ENCODE peak calls at places on chromosomes 7 and 10, in ten cellular contexts. F is spleen; P is uterus; Z is CD4-positive, alpha-beta memory T cell; G is WERI-Rb-1; X is cardiac muscle cell; H is IMR-90; U is pancreas; J is GM23338; B is fibroblast of lung. D is an unnamed sample.

GRCh38 chr7:2314209-2314955 is at the start of gene SNX8:
- DNase-seq in F (peak), P (peak), Z (peak), G (peak), X (peak), H (peak), U (peak), J (peak), B (peak), D (peak)

GRCh38 chr10:91602449-91602848 is 30.4 kb downstream of the PPP1R3C start:
- DNase-seq in F (no peak), P (no peak), Z (no peak), G (no peak), X (no peak), H (no peak), U (no peak), J (no peak), B (no peak), D (no peak)

GRCh38 chr10:133324198-133324792 is 12.4 kb downstream of the CALY start:
- DNase-seq in F (peak), P (no peak), Z (peak), G (peak), X (peak), H (peak), U (peak), J (peak), B (peak), D (no peak)

GRCh38 chr7:49023345-49024330 is 99.3 kb downstream of the CDC14C start:
- DNase-seq in F (no peak), P (no peak), Z (no peak), G (no peak), X (no peak), H (no peak), U (no peak), J (peak), B (no peak), D (no peak)

GRCh38 chr10:54843085-54843646 is 42.1 kb upstream of the PCDH15 start:
- DNase-seq in F (no peak), P (no peak), Z (no peak), G (no peak), X (no peak), H (no peak), U (no peak), J (no peak), B (no peak), D (no peak)

GRCh38 chr7:151442776-151443496 is 3.0 kb upstream of the CRYGN start:
- DNase-seq in F (peak), P (peak), Z (no peak), G (no peak), X (peak), H (no peak), U (no peak), J (no peak), B (no peak), D (no peak)

GRCh38 chr7:17054836-17055235 is 173.1 kb upstream of the AGR3 start:
- DNase-seq in F (no peak), P (no peak), Z (no peak), G (no peak), X (no peak), H (no peak), U (no peak), J (no peak), B (no peak), D (no peak)

GRCh38 chr7:43649755-43650274 is 66.9 kb downstream of the STK17A start:
- DNase-seq in F (peak), P (no peak), Z (peak), G (no peak), X (no peak), H (peak), U (no peak), J (no peak), B (no peak), D (no peak)

GRCh38 chr10:79070611-79071534 is 2.1 kb downstream of the ZMIZ1 start:
- DNase-seq in F (peak), P (peak), Z (no peak), G (peak), X (peak), H (peak), U (peak), J (peak), B (peak), D (peak)

GRCh38 chr7:76108540-76109233 is 60.8 kb downstream of the MDH2 start:
- DNase-seq in F (no peak), P (peak), Z (no peak), G (no peak), X (peak), H (peak), U (peak), J (no peak), B (no peak), D (no peak)
- H3K27ac ChIP-seq in F (no peak), P (no peak), Z (no peak), G (no peak), X (no peak), H (no peak), U (peak), J (no peak), B (no peak), D (peak)

DNA sequence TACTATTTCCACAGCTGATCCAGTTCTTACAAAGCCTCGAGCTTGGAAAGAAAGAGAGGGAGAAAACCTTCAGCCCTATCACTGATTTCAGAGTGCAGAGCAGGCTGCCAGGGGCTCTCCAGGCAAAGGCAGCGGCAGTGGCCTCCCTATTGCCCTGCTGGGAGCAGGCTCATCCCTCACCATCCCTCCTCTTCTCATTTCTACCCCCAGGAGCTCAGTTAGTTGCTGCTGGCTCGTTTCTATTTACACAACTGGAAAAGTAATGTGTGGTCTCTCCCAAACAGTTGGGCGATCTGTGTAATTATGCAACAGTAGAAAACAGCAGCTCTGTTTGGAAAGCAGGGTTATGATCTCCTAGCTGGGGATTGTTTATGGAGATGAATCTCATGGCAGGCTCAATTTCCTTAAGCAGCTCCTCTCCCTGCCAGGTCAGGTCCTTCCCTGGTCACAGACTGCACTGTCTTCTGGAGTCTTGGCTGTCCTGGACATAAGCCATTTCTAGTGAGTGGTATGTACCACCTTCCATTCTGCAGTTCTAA is 28.7 kb upstream of the TNS3 start:
- DNase-seq in F (no peak), P (peak), Z (no peak), G (no peak), X (peak), H (peak), U (no peak), J (no peak), B (peak), D (no peak)
- H3K27ac ChIP-seq in F (peak), P (peak), Z (no peak), G (no peak), X (no peak), H (peak), U (peak), J (no peak), B (peak), D (no peak)

DNA sequence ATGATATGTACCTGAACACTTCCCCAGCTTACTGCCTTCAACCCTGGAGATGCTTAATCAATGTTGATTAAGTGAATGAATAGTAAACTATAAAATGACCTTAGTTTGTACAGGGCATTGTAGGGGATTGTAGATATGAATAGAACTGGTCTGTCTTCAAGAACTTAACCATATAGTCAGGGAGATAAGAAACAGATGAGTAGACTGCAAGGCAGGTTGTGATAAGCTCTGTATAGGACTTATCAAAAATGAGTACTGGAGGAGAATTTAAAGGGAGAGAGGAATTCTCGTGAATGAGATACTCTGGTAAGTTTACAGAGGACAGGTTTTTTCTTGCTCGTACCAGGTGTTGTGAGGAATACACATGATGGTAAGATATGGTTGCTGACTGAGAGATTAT is 27.6 kb downstream of the SGPL1 start:
- DNase-seq in F (no peak), P (no peak), Z (no peak), G (no peak), X (no peak), H (no peak), U (no peak), J (no peak), B (no peak), D (no peak)
- H3K27ac ChIP-seq in F (no peak), P (no peak), Z (no peak), G (no peak), X (peak), H (no peak), U (no peak), J (no peak), B (no peak), D (no peak)

GRCh38 chr7:84638339-84638697 is 443.7 kb upstream of the SEMA3A start:
- DNase-seq in F (no peak), P (no peak), Z (no peak), G (no peak), X (no peak), H (no peak), U (no peak), J (no peak), B (no peak), D (no peak)
- H3K27ac ChIP-seq in F (no peak), P (no peak), Z (no peak), G (no peak), X (peak), H (peak), U (no peak), J (no peak), B (peak), D (peak)

GRCh38 chr10:17001297-17001744 is 128.3 kb downstream of the CUBN start:
- DNase-seq in F (no peak), P (peak), Z (no peak), G (no peak), X (no peak), H (no peak), U (no peak), J (no peak), B (peak), D (no peak)
- H3K27ac ChIP-seq in F (peak), P (peak), Z (peak), G (no peak), X (no peak), H (no peak), U (no peak), J (no peak), B (peak), D (no peak)

DNA sequence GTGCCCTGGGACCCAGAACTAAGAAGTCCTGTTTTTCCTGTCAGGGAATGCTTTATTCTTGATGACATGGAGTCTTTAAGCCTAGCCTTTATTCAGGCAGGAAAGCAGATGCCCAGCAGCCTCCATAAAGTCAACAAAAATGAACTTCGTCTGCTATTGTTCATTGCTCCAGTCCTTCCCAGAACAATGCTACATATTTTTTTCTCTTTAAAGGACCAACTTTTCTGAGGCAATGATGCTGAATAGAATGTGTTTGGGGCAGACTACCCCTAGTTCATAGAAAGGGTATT is 47.6 kb upstream of the PDCD4 start:
- DNase-seq in F (no peak), P (no peak), Z (no peak), G (no peak), X (no peak), H (no peak), U (no peak), J (no peak), B (no peak), D (no peak)
- H3K27ac ChIP-seq in F (no peak), P (peak), Z (no peak), G (no peak), X (peak), H (no peak), U (peak), J (no peak), B (no peak), D (no peak)

GRCh38 chr7:157391036-157391710 is 54.4 kb downstream of the DNAJB6 start:
- DNase-seq in F (no peak), P (no peak), Z (no peak), G (no peak), X (no peak), H (no peak), U (no peak), J (no peak), B (no peak), D (no peak)

GRCh38 chr7:157392256-157393037 is 55.6 kb downstream of the DNAJB6 start:
- DNase-seq in F (no peak), P (no peak), Z (no peak), G (no peak), X (no peak), H (no peak), U (no peak), J (no peak), B (no peak), D (no peak)

GRCh38 chr7:157386979-157387800 is 50.4 kb downstream of the DNAJB6 start:
- DNase-seq in F (peak), P (peak), Z (peak), G (peak), X (peak), H (peak), U (peak), J (peak), B (peak), D (no peak)

GRCh38 chr7:157394246-157395191 is 57.7 kb downstream of the DNAJB6 start:
- DNase-seq in F (no peak), P (no peak), Z (no peak), G (no peak), X (no peak), H (peak), U (no peak), J (no peak), B (peak), D (no peak)

GRCh38 chr7:157389951-157390730 is 53.3 kb downstream of the DNAJB6 start:
- DNase-seq in F (peak), P (no peak), Z (peak), G (no peak), X (peak), H (no peak), U (no peak), J (no peak), B (peak), D (no peak)
- H3K27ac ChIP-seq in F (peak), P (no peak), Z (no peak), G (no peak), X (no peak), H (no peak), U (no peak), J (peak), B (no peak), D (no peak)

DNA sequence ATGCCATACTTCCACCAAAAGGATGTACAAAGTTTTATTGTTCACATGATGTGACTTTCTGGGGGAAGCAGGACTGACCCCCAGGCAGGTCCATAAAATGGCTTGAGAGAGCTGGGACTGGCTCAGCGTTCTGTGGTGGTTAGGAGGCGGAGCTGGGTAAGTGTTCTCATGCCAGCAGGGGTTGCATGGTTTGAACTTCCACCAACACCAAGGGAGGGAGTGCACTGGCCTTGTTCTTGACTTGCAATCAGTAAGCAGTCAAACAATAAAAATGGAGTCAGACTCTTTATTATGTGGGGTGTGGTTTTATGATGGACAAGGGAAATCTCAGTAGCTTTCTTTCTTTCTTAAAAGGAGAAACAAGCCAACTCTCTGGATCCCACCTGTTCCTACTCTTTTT is 95.4 kb upstream of the PRR15 start:
- DNase-seq in F (no peak), P (no peak), Z (peak), G (no peak), X (no peak), H (no peak), U (no peak), J (no peak), B (no peak), D (no peak)
- H3K27ac ChIP-seq in F (no peak), P (no peak), Z (no peak), G (no peak), X (no peak), H (no peak), U (no peak), J (no peak), B (no peak), D (no peak)

GRCh38 chr7:90957883-90958282 is 306.4 kb upstream of the FZD1 start:
- DNase-seq in F (no peak), P (no peak), Z (no peak), G (no peak), X (peak), H (no peak), U (no peak), J (no peak), B (peak), D (no peak)
- H3K27ac ChIP-seq in F (no peak), P (no peak), Z (no peak), G (no peak), X (no peak), H (no peak), U (no peak), J (no peak), B (no peak), D (no peak)

GRCh38 chr7:503575-504111 is 16.0 kb downstream of the PDGFA start:
- DNase-seq in F (peak), P (no peak), Z (no peak), G (no peak), X (no peak), H (no peak), U (peak), J (no peak), B (no peak), D (no peak)
- H3K27ac ChIP-seq in F (no peak), P (no peak), Z (no peak), G (no peak), X (no peak), H (no peak), U (peak), J (no peak), B (no peak), D (no peak)

D was measured in epithelial cell of prostate.